ENCODE peak calls at places on chromosomes 12 and 14, in five cellular contexts. C is AG10803, G is endodermal cell, V is sigmoid colon, J is lung. Q is an unnamed sample.

GRCh38 chr14:56471056-56471455 is 108.5 kb upstream of the TMEM260 start:
- DNase-seq in C (no peak), G (no peak), V (no peak), J (no peak), Q (no peak)

GRCh38 chr12:132427177-132427725 is 62.7 kb upstream of the FBRSL1 start:
- DNase-seq in C (no peak), G (no peak), V (no peak), J (no peak), Q (no peak)

GRCh38 chr12:64525461-64526160 is 73.7 kb downstream of the TBK1 start:
- DNase-seq in C (no peak), G (peak), V (no peak), J (no peak), Q (no peak)

GRCh38 chr12:66387067-66387466 is 84.8 kb downstream of the HELB start:
- DNase-seq in C (peak), G (no peak), V (no peak), J (no peak), Q (no peak)

GRCh38 chr12:76420221-76420620 is 72.0 kb upstream of the BBS10 start:
- DNase-seq in C (no peak), G (no peak), V (no peak), J (no peak), Q (no peak)

GRCh38 chr12:54383041-54383609 is 1.4 kb downstream of the ZNF385A start:
- DNase-seq in C (peak), G (no peak), V (no peak), J (no peak), Q (peak)

GRCh38 chr12:89971880-89972279 is 263.2 kb upstream of the ATP2B1 start:
- DNase-seq in C (peak), G (no peak), V (no peak), J (no peak), Q (peak)

GRCh38 chr12:40569626-40570179 is 122.5 kb upstream of the CNTN1 start:
- DNase-seq in C (peak), G (no peak), V (no peak), J (no peak), Q (peak)

GRCh38 chr12:58496411-58496810 is 423.9 kb downstream of the LRIG3 start:
- DNase-seq in C (peak), G (no peak), V (no peak), J (no peak), Q (no peak)

GRCh38 chr12:6688543-6688999 is 604 bp downstream of the ZNF384 start:
- DNase-seq in C (peak), G (no peak), V (no peak), J (no peak), Q (no peak)

DNA sequence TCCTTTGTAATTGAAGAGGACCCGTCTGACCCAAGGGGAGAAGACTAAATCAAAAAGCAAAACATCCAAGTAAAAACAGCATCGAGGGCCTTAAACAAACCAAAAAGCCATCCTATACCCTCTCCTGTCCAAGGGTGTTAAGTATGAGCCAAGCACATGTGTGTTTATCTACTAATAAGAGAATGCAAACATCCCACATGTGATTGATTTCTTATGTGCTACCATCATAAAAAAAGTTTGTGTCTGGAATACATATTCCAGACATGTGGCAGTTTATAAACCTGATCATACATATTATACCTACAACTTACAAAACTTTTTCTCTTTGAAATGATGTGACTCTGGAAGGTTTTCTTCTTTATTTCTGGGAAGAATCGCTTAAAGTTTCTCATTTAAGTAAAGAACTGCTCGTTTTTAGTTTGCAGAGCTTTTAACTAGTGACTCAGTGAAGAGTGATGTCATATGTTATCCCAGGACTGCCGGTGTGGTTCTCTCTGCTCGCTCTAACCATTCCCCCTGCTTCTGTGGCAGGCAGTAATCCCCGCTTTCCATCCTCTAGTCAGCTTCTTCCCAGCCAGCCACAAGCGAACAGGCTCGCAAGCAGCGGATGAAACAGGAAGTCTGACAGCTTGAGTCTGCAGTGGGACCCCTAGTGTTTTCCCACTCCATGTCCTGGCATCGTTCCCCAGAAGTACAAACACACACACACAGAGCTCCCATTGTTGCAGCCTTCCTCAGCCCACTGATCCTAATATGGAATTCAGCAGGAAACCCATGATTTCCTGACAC is 431 bp upstream of the RHOJ start:
- DNase-seq in C (peak), G (peak), V (peak), J (peak), Q (peak)
- TF ChIP-seq CTCF in C (peak), G (no peak), V (no peak), J (no peak), Q (peak)

GRCh38 chr12:120292661-120293531 is at the start of gene RNU4-1:
- DNase-seq in C (peak), G (peak), V (peak), J (peak), Q (peak)
- H3K4me3 ChIP-seq in C (peak), G (peak), V (peak), J (peak), Q (peak)

DNA sequence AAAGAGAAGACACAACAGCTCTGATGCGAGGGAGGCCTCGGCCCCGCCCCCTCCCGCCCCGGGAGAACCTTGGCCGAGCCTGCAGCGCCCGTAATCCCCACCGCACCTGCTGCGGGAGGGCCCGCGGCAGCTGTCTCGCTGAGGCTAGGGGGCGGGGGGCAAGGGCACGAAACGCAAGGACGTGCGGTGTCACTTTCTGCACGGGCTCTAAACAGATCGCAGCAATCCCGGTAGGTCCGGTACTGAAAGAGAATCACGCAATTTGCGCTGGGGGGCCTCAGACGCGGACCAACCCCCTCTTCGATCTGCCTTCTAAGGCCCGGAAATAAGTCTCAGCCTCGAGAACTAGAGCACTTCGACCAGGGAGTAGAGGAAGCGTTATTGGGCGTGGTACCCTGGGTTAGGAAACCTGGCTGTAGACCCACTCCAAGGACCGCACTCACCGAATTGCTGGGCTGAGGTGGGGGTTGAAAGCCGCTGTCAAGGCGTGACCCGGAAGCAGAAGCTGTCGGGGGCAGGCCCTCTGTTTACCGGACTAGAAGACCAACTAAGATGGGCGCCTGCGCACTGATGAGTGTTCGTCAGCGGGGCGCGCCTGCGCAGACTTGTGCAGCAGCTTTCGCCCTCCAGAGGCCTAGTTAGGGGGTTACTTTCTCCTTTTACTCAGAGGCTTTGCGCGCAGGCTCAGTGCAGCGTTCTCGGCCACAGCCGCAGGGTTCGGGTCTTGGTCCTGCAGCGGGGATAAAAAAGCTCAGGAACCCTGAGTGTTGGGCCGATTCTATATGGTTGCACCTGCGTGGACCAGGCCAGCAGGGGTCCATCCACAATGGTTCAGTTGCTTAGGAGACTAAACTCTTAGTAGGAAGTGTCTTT is at the start of gene ASB8:
- DNase-seq in C (peak), G (peak), V (peak), J (peak), Q (peak)
- TF ChIP-seq CTCF in C (peak), G (peak), V (no peak), J (peak), Q (peak)

DNA sequence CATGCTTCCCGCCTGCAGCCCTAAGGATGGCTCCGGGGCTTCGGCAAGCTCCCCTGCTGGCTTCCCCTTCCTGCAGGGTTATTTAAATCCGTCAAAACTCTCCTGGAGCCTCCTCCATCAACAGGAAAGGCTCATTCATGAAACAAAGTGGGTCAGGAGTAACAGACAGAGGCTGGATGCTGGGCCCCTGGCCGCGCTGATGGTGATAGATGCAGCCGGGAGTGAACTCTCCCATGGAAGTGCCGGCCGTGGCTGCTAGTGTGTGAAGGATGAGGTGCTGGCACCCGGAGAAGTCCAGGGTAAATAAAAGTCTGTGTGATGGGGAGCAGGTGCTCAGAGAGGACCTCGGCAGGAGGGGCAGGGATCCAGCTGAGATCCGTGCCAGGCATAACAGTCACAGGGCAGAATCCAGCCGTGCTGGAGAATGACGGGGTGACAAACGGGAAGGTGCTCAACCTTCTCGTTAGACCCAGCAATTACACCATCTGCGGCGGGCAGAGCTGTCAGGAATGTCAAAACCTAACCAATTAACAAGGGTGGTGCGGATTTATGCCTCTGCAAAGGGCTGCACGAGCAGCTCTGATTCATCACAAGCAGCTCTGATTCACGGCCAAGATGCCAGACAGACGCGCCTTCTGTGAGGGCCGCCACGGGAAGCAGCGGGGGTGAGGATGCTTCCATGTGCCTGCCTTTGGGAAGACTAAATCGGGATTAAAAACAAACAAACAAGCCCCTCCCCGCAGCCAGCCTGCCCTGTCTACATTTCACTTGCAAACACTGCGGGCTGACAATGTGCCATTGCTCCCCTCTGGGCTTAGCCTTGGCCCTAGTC is 55.6 kb downstream of the SYNE3 start:
- DNase-seq in C (peak), G (peak), V (peak), J (no peak), Q (peak)
- H3K4me3 ChIP-seq in C (no peak), G (no peak), V (no peak), J (no peak), Q (no peak)

DNA sequence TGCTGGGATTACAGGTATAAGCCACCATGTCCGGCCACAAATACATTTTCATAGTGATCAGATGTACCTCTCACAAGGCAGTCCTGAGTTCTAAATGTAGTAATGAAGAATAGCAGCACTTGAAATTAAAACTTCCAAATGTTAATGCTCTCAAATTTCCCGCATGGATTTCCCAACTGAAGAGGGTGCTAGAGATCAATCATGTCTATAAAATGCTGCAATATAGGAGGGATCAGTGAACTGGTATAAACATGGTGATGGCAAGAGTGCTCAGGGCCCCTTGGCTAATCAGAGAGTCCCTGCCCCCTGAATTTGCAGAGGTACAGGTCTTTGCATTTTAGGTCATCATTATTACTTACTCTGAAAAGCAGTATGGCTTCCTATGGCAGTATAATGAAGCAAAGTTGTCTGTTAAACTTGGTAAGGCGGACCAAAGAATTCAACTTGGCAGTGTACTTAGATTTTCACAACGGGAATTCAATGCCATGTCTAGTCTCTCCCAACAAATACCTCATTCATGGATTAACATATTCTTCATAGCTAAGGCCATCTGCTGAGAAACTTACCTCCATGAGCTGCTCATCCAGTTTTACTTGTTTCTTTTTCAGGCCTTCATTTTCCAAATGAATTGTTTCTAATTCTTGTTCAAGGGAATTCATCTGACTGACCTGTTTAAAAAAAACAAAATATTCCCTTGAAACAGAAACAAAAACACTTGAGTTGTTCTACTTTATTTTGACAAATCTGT is 67.0 kb upstream of the SAV1 start:
- DNase-seq in C (no peak), G (no peak), V (no peak), J (no peak), Q (peak)
- TF ChIP-seq CTCF in C (no peak), G (peak), V (no peak), J (no peak), Q (no peak)

GRCh38 chr14:69606258-69606657 is 5.1 kb upstream of the SUSD6 start:
- DNase-seq in C (no peak), G (peak), V (no peak), J (no peak), Q (peak)
- H3K4me3 ChIP-seq in C (no peak), G (no peak), V (no peak), J (no peak), Q (no peak)

DNA sequence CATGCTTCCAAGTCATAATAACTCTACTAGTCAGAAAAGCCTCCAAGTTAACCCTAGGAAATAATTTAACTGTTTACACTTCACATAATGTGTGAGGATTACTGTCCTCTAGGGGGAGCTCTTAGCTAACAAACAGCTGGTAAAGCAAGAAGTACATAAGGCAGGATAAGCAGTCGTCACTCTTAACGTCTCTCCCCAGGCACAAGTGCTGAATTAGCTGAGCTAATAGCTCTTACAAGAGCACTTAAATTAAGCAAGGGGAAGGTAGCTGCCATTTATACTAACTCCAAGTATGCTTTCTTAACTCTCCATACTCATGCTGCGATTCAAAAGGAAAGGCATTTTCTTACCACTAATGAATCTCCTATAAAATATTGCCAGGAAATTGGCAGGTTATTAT is 79.3 kb upstream of the TSPAN11 start:
- DNase-seq in C (peak), G (peak), V (no peak), J (no peak), Q (peak)
- TF ChIP-seq CTCF in C (peak), G (peak), V (no peak), J (peak), Q (peak)

Q was measured in fibroblast of villous mesenchyme.